ENCODE peak calls at places on chromosomes 2 and 18, in ten cellular contexts. W is H9, T is PC-3, B is IMR-90, F is gastrocnemius medialis, D is mammary epithelial cell, O is HCT116, A is tibial artery, R is pancreas, X is ovary. Y is an unnamed sample.

GRCh38 chr18:4096501-4096900 is 358.6 kb downstream of the DLGAP1 start:
- DNase-seq in O (no peak), X (no peak), T (no peak), D (peak; percentile 14), R (no peak), W (no peak), F (no peak), A (no peak), B (peak; percentile 26), Y (no peak)

GRCh38 chr2:237604960-237605359 is 14.4 kb upstream of the RAB17 start:
- DNase-seq in T (peak; percentile 30), W (no peak), X (no peak), R (peak; percentile 35), D (no peak), B (peak; percentile 26), F (no peak), O (peak; percentile 18), A (no peak), Y (no peak)

GRCh38 chr2:144890828-144891227 is 370.9 kb upstream of the ZEB2 start:
- DNase-seq in R (no peak), A (no peak), O (peak; percentile 37), F (no peak), X (no peak), T (peak; percentile 54), B (peak; percentile 35), W (no peak), D (peak; percentile 40), Y (no peak)

GRCh38 chr2:241893265-241893664 is 23.7 kb downstream of the RTP5 start:
- DNase-seq in B (no peak), A (peak; percentile 33), W (peak; percentile 23), F (peak; percentile 5), T (no peak), D (no peak), R (peak; percentile 39), O (no peak), X (peak; percentile 16), Y (no peak)

GRCh38 chr2:241774419-241775222 is 2.0 kb upstream of the GAL3ST2 start:
- DNase-seq in D (no peak), F (no peak), B (peak; percentile 79), O (peak; percentile 29), R (peak; percentile 37), T (peak; percentile 38), W (peak; percentile 28), A (peak; percentile 53), X (peak; percentile 33), Y (peak; percentile 88)

GRCh38 chr2:55999790-56000189 is 76.2 kb upstream of the EFEMP1 start:
- DNase-seq in A (no peak), R (no peak), F (no peak), D (no peak), X (no peak), T (no peak), W (no peak), B (no peak), O (no peak), Y (no peak)

GRCh38 chr2:66515743-66516142 is 80.8 kb downstream of the MEIS1 start:
- DNase-seq in A (no peak), W (no peak), F (no peak), R (no peak), B (peak; percentile 90), O (no peak), D (no peak), X (no peak), T (no peak), Y (no peak)

GRCh38 chr18:27378396-27379094 is 193.4 kb upstream of the CHST9 start:
- DNase-seq in A (no peak), W (no peak), B (no peak), D (peak; percentile 98), T (peak; percentile 88), F (peak; percentile 13), X (no peak), R (no peak), O (no peak), Y (no peak)

GRCh38 chr18:62324355-62324828 is 718 bp upstream of the TNFRSF11A start:
- DNase-seq in A (no peak), T (no peak), W (no peak), O (no peak), B (no peak), D (no peak), F (no peak), X (no peak), R (no peak), Y (no peak)

GRCh38 chr2:112708968-112709367 is 11.9 kb upstream of the NT5DC4 start:
- DNase-seq in R (no peak), F (no peak), T (no peak), X (no peak), A (no peak), D (no peak), O (no peak), W (no peak), B (no peak), Y (no peak)

DNA sequence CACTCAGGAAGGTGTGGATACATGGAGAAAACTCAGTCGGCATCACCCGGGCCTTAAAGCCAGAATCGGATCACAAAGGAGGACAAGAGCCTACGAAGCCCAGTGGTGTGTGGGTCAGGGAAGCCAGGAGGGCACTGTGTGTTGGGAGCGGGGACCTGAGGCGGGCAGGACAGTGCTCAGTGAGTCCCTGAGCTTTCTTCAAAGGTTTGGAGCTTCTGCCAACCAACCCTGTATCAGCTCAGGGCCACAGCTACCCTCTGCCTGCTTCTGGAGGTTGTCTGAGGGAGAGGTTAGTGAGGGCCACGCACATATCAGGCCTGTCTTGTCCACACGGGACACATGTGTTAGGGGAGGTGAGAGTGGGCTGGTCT is 52.4 kb downstream of the DYSF start:
- DNase-seq in F (no peak), R (no peak), T (no peak), X (no peak), O (no peak), D (no peak), W (no peak), B (no peak), A (no peak), Y (no peak)
- H3K4me1 ChIP-seq in F (peaks cover 55% of the 10 kb centered on the region), R (no peaks in the 10 kb centered on the region), T (peaks cover under 1% of the 10 kb centered on the region), X (no peaks in the 10 kb centered on the region), O (peaks cover 11% of the 10 kb centered on the region), D (no peaks in the 10 kb centered on the region), W (peaks cover 2% of the 10 kb centered on the region), B (no peaks in the 10 kb centered on the region), A (peaks cover 4% of the 10 kb centered on the region), Y (no peaks in the 10 kb centered on the region)

GRCh38 chr2:85111819-85112281 is 21.3 kb upstream of the TCF7L1 start:
- DNase-seq in R (no peak), O (no peak), B (peak; percentile 73), T (peak; percentile 54), W (no peak), D (peak; percentile 75), F (no peak), A (no peak), X (no peak), Y (no peak)
- TF ChIP-seq CTCF in R (no peak), O (no peak), B (no peak), T (no peak), W (no peak), D (no peak), F (no peak), A (no peak), X (no peak), Y (no peak)

DNA sequence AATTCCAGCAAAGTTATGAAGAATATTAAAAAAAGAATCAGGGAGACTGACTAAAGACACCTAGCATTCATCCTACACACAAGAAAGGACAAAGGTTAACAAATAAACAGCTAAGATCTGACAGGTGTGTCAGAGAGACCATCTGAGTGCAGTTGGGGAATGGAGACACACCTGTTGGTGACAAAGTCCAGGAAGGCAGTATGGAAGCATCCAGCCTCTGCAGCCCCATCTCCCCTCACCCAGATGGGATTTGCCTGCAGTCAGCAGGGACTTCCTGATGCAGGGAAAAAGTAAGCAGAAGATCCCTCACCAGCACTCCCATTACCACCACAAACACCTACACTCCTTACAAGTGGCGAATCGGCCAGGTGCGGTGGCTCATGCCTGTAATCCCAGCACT is 37.9 kb downstream of the USP34 start:
- DNase-seq in B (no peak), W (no peak), X (no peak), O (no peak), D (no peak), A (no peak), R (no peak), T (no peak), F (no peak), Y (peak; percentile 55)
- H3K4me1 ChIP-seq in B (peaks cover 2% of the 10 kb centered on the region), W (peaks cover 4% of the 10 kb centered on the region), X (peaks cover 5% of the 10 kb centered on the region), O (peaks cover 16% of the 10 kb centered on the region), D (no peaks in the 10 kb centered on the region), A (peaks cover 29% of the 10 kb centered on the region), R (peaks cover 26% of the 10 kb centered on the region), T (peaks cover 13% of the 10 kb centered on the region), F (peaks cover 45% of the 10 kb centered on the region), Y (peaks cover 47% of the 10 kb centered on the region)

DNA sequence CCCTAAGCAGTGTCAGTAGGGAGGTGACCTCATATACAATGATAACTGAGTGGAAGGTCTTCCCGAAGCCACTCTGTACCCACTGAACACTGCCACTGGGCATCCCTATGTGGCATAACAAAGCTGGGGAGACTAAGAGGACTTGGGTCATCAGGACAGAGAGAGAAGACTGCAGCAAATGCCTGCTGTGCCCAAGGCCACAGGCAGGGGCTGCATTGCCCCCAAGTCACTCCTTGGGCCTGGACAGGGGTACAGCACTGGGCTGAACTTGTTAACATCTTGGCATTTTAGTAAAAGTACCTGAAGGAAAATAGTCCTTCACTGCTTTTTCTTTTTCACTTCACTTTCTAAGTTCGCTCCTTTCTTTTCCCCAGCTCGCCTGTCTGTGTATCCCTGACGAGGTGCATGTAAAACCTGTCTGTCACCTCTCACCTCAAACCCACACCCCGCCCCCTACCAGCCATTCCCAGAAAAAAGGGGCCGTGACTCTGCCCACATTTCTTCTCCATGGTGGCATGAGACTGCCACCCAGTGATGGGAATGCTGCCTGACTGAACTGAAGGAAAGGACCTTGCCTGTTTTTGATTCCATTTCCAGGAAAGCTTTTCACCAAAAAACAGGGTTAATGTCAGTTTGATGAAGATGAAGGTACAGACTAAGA is 62.9 kb downstream of the MTHFD2 start:
- DNase-seq in X (no peak), T (peak; percentile 80), R (no peak), W (peak; percentile 86), O (peak; percentile 31), A (peak; percentile 62), F (no peak), D (peak; percentile 28), B (no peak), Y (no peak)
- TF ChIP-seq CTCF in X (no peak), T (peak; percentile 83), R (no peak), W (peak; percentile 75), O (peak; percentile 93), A (peak; percentile 68), F (no peak), D (peak; percentile 46), B (peak; percentile 68), Y (no peak)

GRCh38 chr18:8611916-8612576 is 2.8 kb downstream of the RAB12 start:
- DNase-seq in O (no peak), W (no peak), T (peak; percentile 76), B (no peak), X (no peak), A (no peak), R (no peak), F (no peak), D (peak; percentile 43), Y (no peak)
- H3K4me1 ChIP-seq in O (peaks cover 26% of the 10 kb centered on the region), W (peaks cover 9% of the 10 kb centered on the region), T (peaks cover 42% of the 10 kb centered on the region), B (peaks cover 18% of the 10 kb centered on the region), X (peaks cover 24% of the 10 kb centered on the region), A (peaks cover 47% of the 10 kb centered on the region), R (peaks cover 12% of the 10 kb centered on the region), F (peaks cover 81% of the 10 kb centered on the region), D (peaks cover 44% of the 10 kb centered on the region), Y (peaks cover 21% of the 10 kb centered on the region)

DNA sequence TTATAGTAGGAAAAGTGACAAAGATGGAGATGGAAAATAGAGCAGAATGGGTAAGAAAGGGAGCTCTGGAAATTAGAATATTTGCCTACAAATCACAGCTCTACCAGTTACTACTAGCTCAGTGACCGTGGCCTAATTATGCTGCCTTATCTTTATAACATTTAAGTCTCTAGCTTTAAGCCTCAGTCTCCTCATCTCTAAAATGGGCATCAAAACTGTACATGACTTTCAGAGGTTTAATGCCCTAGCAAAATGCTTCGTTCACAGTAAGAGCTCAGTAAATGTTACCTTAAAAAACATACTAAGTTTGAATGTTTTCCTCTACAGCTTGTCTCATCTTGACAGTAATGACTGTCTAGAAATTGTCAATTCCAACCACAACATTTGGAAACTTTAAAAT is 8.3 kb upstream of the PTPRM start:
- DNase-seq in X (no peak), W (no peak), T (no peak), A (no peak), R (no peak), F (no peak), B (no peak), D (no peak), O (no peak), Y (no peak)
- TF ChIP-seq CTCF in X (no peak), W (no peak), T (no peak), A (no peak), R (no peak), F (no peak), B (no peak), D (no peak), O (no peak), Y (no peak)

Y was measured in mucosa of descending colon.